ENCODE peak calls at places on chromosomes 6 and 20, in four cellular contexts. Z is hepatocyte, T is spleen, R is stomach. Q is an unnamed sample. For H3K36me3 and H3K4me1, the result is how much of the 10 kb centered on the place peaks cover.

GRCh38 chr6:49513153-49513989 is 13.6 kb downstream of the GLYATL3 start:
- DNase-seq in T (no peak), Z (no peak), R (no peak), Q (no peak)

GRCh38 chr6:39861663-39862062 is 69.5 kb downstream of the DAAM2 start:
- DNase-seq in R (no peak), T (no peak), Z (no peak), Q (no peak)

GRCh38 chr6:129646140-129646569 is 63.8 kb downstream of the ARHGAP18 start:
- DNase-seq in R (no peak), Z (no peak), T (no peak), Q (no peak)

GRCh38 chr6:169292340-169293124 is 38.9 kb upstream of the THBS2 start:
- DNase-seq in Z (peak), T (no peak), R (no peak), Q (peak)

GRCh38 chr6:56314683-56315523 is 67.5 kb upstream of the COL21A1 start:
- DNase-seq in T (no peak), Z (peak), R (no peak), Q (peak)

GRCh38 chr20:23350855-23351838 is 556 bp downstream of the NXT1 start:
- DNase-seq in Z (peak), T (peak), R (peak), Q (peak)

GRCh38 chr6:137234505-137234863 is 15.3 kb upstream of the IFNGR1 start:
- DNase-seq in R (no peak), T (no peak), Z (peak), Q (no peak)

GRCh38 chr6:4210619-4211419 is 75.4 kb upstream of the ECI2 start:
- DNase-seq in Z (peak), R (peak), T (no peak), Q (peak)

GRCh38 chr6:4944325-4944724 is 59.5 kb downstream of the RPP40 start:
- DNase-seq in R (no peak), Z (no peak), T (no peak), Q (no peak)

GRCh38 chr20:51121901-51122412 is 99.0 kb upstream of the KCNG1 start:
- DNase-seq in T (no peak), Z (no peak), R (no peak), Q (no peak)

GRCh38 chr20:17958326-17959256 is 10.0 kb downstream of the SNX5 start:
- DNase-seq in Z (peak), T (no peak), R (no peak), Q (no peak)

GRCh38 chr6:23228439-23229024 is 659.2 kb downstream of the HDGFL1 start:
- DNase-seq in Z (peak), T (no peak), R (no peak), Q (no peak)

GRCh38 chr6:150600302-150601017 is 775 bp downstream of the PLEKHG1 start:
- DNase-seq in T (peak), R (peak), Z (peak), Q (peak)
- H3K36me3 ChIP-seq in T (under half), R (under half), Z (under half), Q (under half)

GRCh38 chr6:42175860-42176259 is 2.7 kb downstream of the GUCA1A start:
- DNase-seq in R (no peak), Z (no peak), T (no peak), Q (no peak)
- TF ChIP-seq CTCF in R (no peak), Z (peak), T (no peak), Q (no peak)

GRCh38 chr6:157070403-157071107 is 252.8 kb downstream of the TMEM242 start:
- DNase-seq in T (no peak), Z (no peak), R (no peak), Q (no peak)
- H3K4me1 ChIP-seq in T (under half), Z (under half), R (half or more), Q (under half)

GRCh38 chr6:166417285-166417691 is 34.5 kb upstream of the MPC1 start:
- DNase-seq in T (no peak), R (no peak), Z (no peak), Q (no peak)

GRCh38 chr6:166419717-166420116 is 37.0 kb upstream of the MPC1 start:
- DNase-seq in T (no peak), Z (no peak), R (no peak), Q (no peak)

GRCh38 chr6:166418691-166419143 is 36.0 kb upstream of the MPC1 start:
- DNase-seq in T (no peak), R (no peak), Z (no peak), Q (no peak)

GRCh38 chr6:166420351-166420750 is 37.6 kb upstream of the MPC1 start:
- DNase-seq in Z (peak), T (no peak), R (no peak), Q (no peak)

DNA sequence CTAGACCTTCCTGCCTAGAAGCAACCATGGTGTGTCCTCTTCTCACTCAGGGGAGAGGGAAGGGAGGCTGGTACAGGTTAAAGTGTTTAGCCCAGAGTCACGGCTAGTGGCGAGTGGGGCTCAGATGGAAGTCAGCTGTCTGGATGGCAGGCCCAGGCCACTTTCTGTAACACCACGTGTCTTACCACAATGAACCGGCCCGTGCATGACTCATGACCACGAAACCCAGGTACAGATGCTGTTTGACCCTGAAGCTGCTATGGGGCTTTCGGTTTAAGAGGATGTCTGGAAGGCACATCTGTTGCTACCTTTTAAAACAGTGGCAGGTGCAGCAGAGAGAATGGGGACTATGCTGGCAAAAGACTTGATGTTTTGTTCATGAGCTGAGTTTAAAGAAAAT is 36.5 kb upstream of the MPC1 start:
- DNase-seq in T (no peak), R (no peak), Z (no peak), Q (no peak)
- H3K36me3 ChIP-seq in T (under half), R (half or more), Z (under half), Q (under half)

GRCh38 chr6:35063701-35064507 is 77.2 kb downstream of the TCP11 start:
- DNase-seq in Z (no peak), R (no peak), T (peak), Q (no peak)

GRCh38 chr6:35067234-35067633 is 73.9 kb downstream of the TCP11 start:
- DNase-seq in R (no peak), T (peak), Z (no peak), Q (no peak)

GRCh38 chr6:35065441-35065800 is 75.7 kb downstream of the TCP11 start:
- DNase-seq in R (no peak), T (peak), Z (no peak), Q (no peak)

GRCh38 chr6:35064508-35065440 is 76.4 kb downstream of the TCP11 start:
- DNase-seq in R (no peak), Z (no peak), T (peak), Q (no peak)

GRCh38 chr6:35065870-35066269 is 75.3 kb downstream of the TCP11 start:
- DNase-seq in T (no peak), Z (no peak), R (no peak), Q (no peak)
- TF ChIP-seq CTCF in T (no peak), Z (no peak), R (no peak), Q (no peak)

GRCh38 chr6:36068012-36068392 is 40.4 kb downstream of the MAPK14 start:
- DNase-seq in Z (no peak), T (no peak), R (no peak), Q (no peak)
- H3K4me1 ChIP-seq in Z (half or more), T (under half), R (half or more), Q (under half)

DNA sequence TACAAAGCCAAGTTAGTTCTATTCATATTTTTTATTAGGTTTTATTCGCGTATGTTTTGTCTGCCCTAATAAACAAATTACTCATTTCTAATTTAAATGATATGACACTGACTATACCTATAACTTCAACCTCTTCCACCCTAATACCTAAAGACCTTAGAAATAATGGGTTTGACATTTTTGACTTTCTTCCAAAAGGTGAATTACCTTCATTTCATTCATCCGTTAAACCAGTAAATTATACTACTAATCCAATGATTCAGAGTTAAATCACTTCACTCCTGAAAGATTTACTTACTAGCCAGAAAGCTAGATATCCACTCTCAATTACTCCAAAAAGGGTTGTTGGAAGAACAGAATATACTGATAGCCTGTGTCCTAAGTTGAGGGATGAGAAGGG is 5.2 kb downstream of the MRPS10 start:
- DNase-seq in Z (no peak), T (no peak), R (no peak), Q (no peak)
- H3K36me3 ChIP-seq in Z (under half), T (half or more), R (half or more), Q (under half)

GRCh38 chr6:52577022-52577777 is at the start of gene TRAM2:
- DNase-seq in R (peak), Z (peak), T (peak), Q (peak)
- TF ChIP-seq CTCF in R (no peak), Z (peak), T (no peak), Q (no peak)

GRCh38 chr20:47865912-47866311 is 80.6 kb upstream of the SULF2 start:
- DNase-seq in R (no peak), Z (no peak), T (no peak), Q (no peak)
- H3K4me1 ChIP-seq in R (under half), Z (under half), T (under half), Q (under half)

GRCh38 chr6:63410435-63411426 is 90.9 kb upstream of the LGSN start:
- DNase-seq in Z (no peak), T (no peak), R (no peak), Q (no peak)
- H3K36me3 ChIP-seq in Z (under half), T (under half), R (under half), Q (under half)